ENCODE peak calls at places on chromosomes 2 and 18, in eight cellular contexts. J is GM23338, W is HL-60, H is upper lobe of left lung, S is SK-N-SH, C is sigmoid colon, U is stomach, B is HCT116. E is an unnamed sample.

GRCh38 chr2:239970004-239970623 is 55.0 kb downstream of the NDUFA10 start:
- DNase-seq in C (no peak), J (no peak), W (no peak), S (peak), B (no peak), H (no peak), U (no peak), E (no peak)

GRCh38 chr18:29123706-29124530 is 947.0 kb upstream of the CDH2 start:
- DNase-seq in C (no peak), S (no peak), J (peak), B (no peak), H (no peak), W (no peak), U (no peak), E (no peak)

GRCh38 chr18:76442413-76443171 is 52.5 kb downstream of the ZNF516 start:
- DNase-seq in H (no peak), S (no peak), C (peak), W (no peak), J (peak), U (no peak), B (no peak), E (no peak)

GRCh38 chr2:3171564-3172264 is 205.9 kb downstream of the EIPR1 start:
- DNase-seq in H (no peak), W (no peak), J (no peak), U (no peak), B (no peak), S (no peak), C (peak), E (no peak)

GRCh38 chr2:231604101-231604684 is 11.5 kb downstream of the TEX44 start:
- DNase-seq in C (peak), U (peak), B (no peak), J (peak), H (peak), S (no peak), W (no peak), E (no peak)

GRCh38 chr2:19569300-19569791 is 210.9 kb upstream of the OSR1 start:
- DNase-seq in C (no peak), W (no peak), H (no peak), B (no peak), J (peak), U (no peak), S (no peak), E (no peak)

GRCh38 chr18:26941608-26942007 is 76.1 kb upstream of the AQP4 start:
- DNase-seq in C (no peak), S (no peak), J (no peak), W (no peak), U (no peak), B (no peak), H (no peak), E (no peak)

GRCh38 chr18:910247-910646 is 5.6 kb downstream of the ADCYAP1 start:
- DNase-seq in U (no peak), B (no peak), S (no peak), C (no peak), W (no peak), J (no peak), H (no peak), E (no peak)

GRCh38 chr2:173059292-173059691 is 16.4 kb upstream of the MAP3K20 start:
- DNase-seq in W (no peak), H (no peak), U (no peak), S (no peak), J (no peak), B (no peak), C (no peak), E (no peak)

GRCh38 chr18:40738321-40738880 is 1216.6 kb upstream of the PIK3C3 start:
- DNase-seq in B (no peak), H (no peak), U (no peak), S (no peak), J (no peak), W (no peak), C (no peak), E (no peak)

GRCh38 chr2:27442282-27442980 is at the start of gene KRTCAP3:
- DNase-seq in S (peak), C (no peak), U (peak), H (peak), B (peak), J (peak), W (no peak), E (no peak)

GRCh38 chr2:129646107-129646506 is 333.4 kb upstream of the RAB6C start:
- DNase-seq in H (no peak), J (no peak), U (no peak), C (no peak), S (no peak), W (no peak), B (no peak), E (no peak)

GRCh38 chr2:129641371-129641770 is 338.1 kb upstream of the RAB6C start:
- DNase-seq in C (no peak), S (no peak), B (no peak), W (no peak), H (no peak), U (no peak), J (no peak), E (no peak)

GRCh38 chr2:129642526-129643043 is 336.9 kb upstream of the RAB6C start:
- DNase-seq in J (no peak), B (no peak), W (no peak), C (no peak), H (no peak), S (no peak), U (no peak), E (no peak)

GRCh38 chr2:129645335-129645734 is 334.1 kb upstream of the RAB6C start:
- DNase-seq in B (no peak), W (no peak), S (no peak), U (no peak), H (no peak), J (no peak), C (no peak), E (no peak)
- TF ChIP-seq POLR2AphosphoS5 in B (no peak), W (no peak), S (no peak), U (no peak), H (no peak), J (no peak), C (no peak), E (no peak)

DNA sequence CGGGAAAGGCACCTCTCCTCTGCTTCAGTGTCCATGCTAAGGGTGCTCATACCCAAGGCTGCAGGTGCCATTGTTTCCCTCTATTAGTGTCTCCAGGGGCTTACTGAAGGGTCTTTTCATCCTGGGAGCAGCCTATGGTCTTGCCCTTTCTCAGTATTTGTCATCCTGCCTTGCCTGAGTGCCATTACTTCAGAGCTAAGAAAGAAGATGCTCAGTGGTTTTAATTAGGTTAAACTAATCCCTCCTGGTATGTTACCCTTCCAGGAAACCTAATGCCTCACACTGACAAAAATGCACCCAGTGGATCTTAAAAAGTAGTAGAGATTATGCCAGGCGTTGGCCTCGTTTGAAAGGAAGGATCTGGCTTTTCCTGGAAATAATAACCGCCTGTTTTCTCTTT is 151.4 kb downstream of the LRRTM1 start:
- DNase-seq in W (no peak), J (no peak), S (no peak), H (no peak), B (no peak), C (no peak), U (no peak), E (no peak)
- TF ChIP-seq POLR2AphosphoS5 in W (no peak), J (no peak), S (no peak), H (no peak), B (no peak), C (no peak), U (no peak), E (no peak)

GRCh38 chr2:9949239-9949991 is 2.1 kb upstream of the GRHL1 start:
- DNase-seq in U (no peak), H (no peak), C (no peak), J (peak), B (no peak), W (no peak), S (no peak), E (no peak)
- TF ChIP-seq POLR2AphosphoS5 in U (no peak), H (no peak), C (no peak), J (no peak), B (no peak), W (no peak), S (no peak), E (no peak)

GRCh38 chr2:70549064-70549710 is 4.4 kb downstream of the TGFA start:
- DNase-seq in H (no peak), B (no peak), J (no peak), C (no peak), S (no peak), W (no peak), U (no peak), E (no peak)
- TF ChIP-seq POLR2AphosphoS5 in H (no peak), B (no peak), J (no peak), C (no peak), S (no peak), W (no peak), U (no peak), E (no peak)

GRCh38 chr2:237732790-237733349 is 65.7 kb upstream of the RBM44 start:
- DNase-seq in U (no peak), C (peak), H (no peak), B (no peak), W (no peak), J (peak), S (peak), E (no peak)
- TF ChIP-seq POLR2AphosphoS5 in U (no peak), C (peak), H (peak), B (no peak), W (no peak), J (no peak), S (no peak), E (no peak)

GRCh38 chr2:160126756-160127155 is 64.3 kb upstream of the PLA2R1 start:
- DNase-seq in W (no peak), U (no peak), H (no peak), J (no peak), B (no peak), C (no peak), S (no peak), E (no peak)

GRCh38 chr2:160126315-160126714 is 63.9 kb upstream of the PLA2R1 start:
- DNase-seq in B (no peak), S (no peak), W (no peak), H (no peak), C (no peak), U (no peak), J (no peak), E (no peak)

GRCh38 chr2:160125828-160126227 is 63.4 kb upstream of the PLA2R1 start:
- DNase-seq in S (peak), W (no peak), J (peak), H (no peak), B (no peak), U (no peak), C (no peak), E (no peak)

GRCh38 chr2:160125366-160125765 is 63.0 kb upstream of the PLA2R1 start:
- DNase-seq in S (no peak), H (no peak), W (no peak), C (no peak), J (no peak), B (no peak), U (no peak), E (no peak)
- TF ChIP-seq POLR2AphosphoS5 in S (no peak), H (no peak), W (no peak), C (no peak), J (no peak), B (no peak), U (no peak), E (no peak)

DNA sequence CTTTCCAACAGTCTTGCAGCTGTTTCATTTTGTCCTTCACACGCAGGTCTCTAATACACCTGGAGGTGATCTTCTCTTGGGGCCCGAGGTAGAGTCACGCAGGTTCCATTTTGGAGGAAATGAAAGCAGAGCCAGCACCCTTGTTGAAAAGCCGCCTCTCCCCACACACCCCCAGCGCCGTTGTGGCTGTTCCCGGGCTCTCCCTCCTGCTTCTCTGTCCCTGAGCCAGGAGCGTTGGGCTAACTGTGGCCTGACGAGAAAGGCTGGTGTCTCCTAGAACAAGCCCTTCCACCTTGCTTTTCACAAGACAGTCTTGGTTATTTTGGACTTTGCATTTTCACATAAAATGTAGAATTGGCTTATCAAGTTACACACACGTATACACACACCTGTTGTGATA is 16.3 kb downstream of the SNED1 start:
- DNase-seq in C (peak), B (no peak), U (peak), J (no peak), S (no peak), H (peak), W (no peak), E (no peak)
- TF ChIP-seq POLR2AphosphoS5 in C (no peak), B (no peak), U (no peak), J (no peak), S (no peak), H (no peak), W (no peak), E (no peak)

GRCh38 chr2:195214072-195214471 is 443.0 kb upstream of the SLC39A10 start:
- DNase-seq in B (no peak), S (no peak), W (no peak), U (no peak), C (no peak), J (no peak), H (no peak), E (no peak)
- TF ChIP-seq POLR2AphosphoS5 in B (no peak), S (no peak), W (no peak), U (no peak), C (no peak), J (no peak), H (no peak), E (no peak)

GRCh38 chr2:177273456-177273855 is 8.9 kb upstream of the NFE2L2 start:
- DNase-seq in B (no peak), J (no peak), H (no peak), C (no peak), S (no peak), W (no peak), U (no peak), E (no peak)
- TF ChIP-seq POLR2AphosphoS5 in B (no peak), J (no peak), H (no peak), C (no peak), S (no peak), W (no peak), U (no peak), E (no peak)

GRCh38 chr2:223837290-223838061 is at the start of gene AP1S3:
- DNase-seq in J (peak), C (peak), U (peak), B (peak), W (peak), S (peak), H (peak), E (no peak)
- TF ChIP-seq POLR2AphosphoS5 in J (peak), C (no peak), U (no peak), B (peak), W (no peak), S (no peak), H (no peak), E (peak)